ENCODE peak calls at places on chromosomes 7 and 10, in six cellular contexts. V, G, O, P, C and W are unnamed samples.

GRCh38 chr10:46557319-46558140 is 1.1 kb upstream of the GPRIN2 start:
- DNase-seq in V (no peak), G (no peak), O (peak; percentile 57), P (no peak), C (peak; percentile 34), W (no peak)

GRCh38 chr7:45681596-45682357 is 107.6 kb downstream of the ADCY1 start:
- DNase-seq in V (no peak), G (no peak), O (peak; percentile 17), P (peak; percentile 40), C (peak; percentile 27), W (no peak)

GRCh38 chr7:71465741-71466189 is 333.8 kb downstream of the GALNT17 start:
- DNase-seq in V (no peak), G (no peak), O (no peak), P (no peak), C (no peak), W (no peak)

GRCh38 chr7:156929789-156930539 is 19.5 kb upstream of the NOM1 start:
- DNase-seq in V (no peak), G (peak; percentile 27), O (no peak), P (no peak), C (no peak), W (no peak)

GRCh38 chr7:52648903-52649302 is 386.5 kb upstream of the POM121L12 start:
- DNase-seq in V (no peak), G (no peak), O (no peak), P (no peak), C (no peak), W (no peak)

GRCh38 chr10:18216482-18216881 is 76.3 kb downstream of the CACNB2 start:
- DNase-seq in V (peak; percentile 6), G (no peak), O (no peak), P (no peak), C (no peak), W (peak; percentile 36)

GRCh38 chr7:33661430-33662160 is 243.7 kb upstream of the BMPER start:
- DNase-seq in V (no peak), G (no peak), O (no peak), P (no peak), C (no peak), W (no peak)

GRCh38 chr7:123824754-123825067 is 20.3 kb upstream of the HYAL4 start:
- DNase-seq in V (no peak), G (no peak), O (no peak), P (no peak), C (no peak), W (no peak)

GRCh38 chr10:52314007-52314821 is at the start of gene DKK1:
- DNase-seq in V (peak; percentile 89), G (no peak), O (peak; percentile 60), P (peak; percentile 62), C (peak; percentile 36), W (peak; percentile 90)

GRCh38 chr7:134450296-134451000 is 8.5 kb downstream of the AKR1B1 start:
- DNase-seq in V (no peak), G (no peak), O (no peak), P (peak; percentile 36), C (no peak), W (no peak)

GRCh38 chr7:152081088-152081487 is 55.6 kb downstream of the GALNT11 start:
- DNase-seq in V (no peak), G (no peak), O (no peak), P (no peak), C (no peak), W (no peak)

GRCh38 chr10:102394801-102395676 is 466 bp upstream of the NFKB2 start:
- DNase-seq in V (peak; percentile 91), G (peak; percentile 93), O (peak; percentile 93), P (peak; percentile 93), C (peak; percentile 87), W (peak; percentile 99)

GRCh38 chr10:130000918-130001317 is 36.8 kb upstream of the EBF3 start:
- DNase-seq in V (no peak), G (no peak), O (no peak), P (peak; percentile 28), C (no peak), W (no peak)

GRCh38 chr7:17633099-17633498 is 307.2 kb downstream of the SNX13 start:
- DNase-seq in V (no peak), G (no peak), O (no peak), P (no peak), C (no peak), W (peak; percentile 50)

GRCh38 chr10:117638664-117639200 is 96.2 kb downstream of the EMX2 start:
- DNase-seq in V (no peak), G (no peak), O (no peak), P (no peak), C (no peak), W (no peak)

GRCh38 chr7:35513192-35513591 is 181.7 kb downstream of the HERPUD2 start:
- DNase-seq in V (no peak), G (no peak), O (no peak), P (no peak), C (no peak), W (no peak)

GRCh38 chr10:95133016-95133752 is 60.9 kb upstream of the ACSM6 start:
- DNase-seq in V (peak; percentile 74), G (peak; percentile 31), O (peak; percentile 75), P (peak; percentile 68), C (peak; percentile 88), W (no peak)

GRCh38 chr7:11233871-11234270 is 260.2 kb downstream of the PHF14 start:
- DNase-seq in V (no peak), G (no peak), O (no peak), P (no peak), C (no peak), W (peak; percentile 37)

GRCh38 chr7:140990193-140990962 is 24.4 kb downstream of the MRPS33 start:
- DNase-seq in V (no peak), G (no peak), O (no peak), P (no peak), C (no peak), W (no peak)

GRCh38 chr10:3886191-3886590 is 101.2 kb upstream of the KLF6 start:
- DNase-seq in V (no peak), G (no peak), O (peak; percentile 67), P (no peak), C (no peak), W (no peak)

GRCh38 chr10:5362873-5363272 is 1.9 kb upstream of the UCN3 start:
- DNase-seq in V (no peak), G (no peak), O (no peak), P (no peak), C (no peak), W (no peak)

GRCh38 chr7:158694650-158695049 is 10.0 kb downstream of the NCAPG2 start:
- DNase-seq in V (no peak), G (no peak), O (no peak), P (no peak), C (no peak), W (no peak)

GRCh38 chr7:1753563-1753867 is 83.4 kb downstream of the ELFN1 start:
- DNase-seq in V (no peak), G (no peak), O (no peak), P (no peak), C (no peak), W (peak; percentile 52)

GRCh38 chr7:12889391-12889790 is 202.0 kb downstream of the ARL4A start:
- DNase-seq in V (no peak), G (no peak), O (peak; percentile 45), P (no peak), C (no peak), W (no peak)

GRCh38 chr10:114680557-114681117 is 22.6 kb upstream of the ABLIM1 start:
- DNase-seq in V (no peak), G (no peak), O (no peak), P (no peak), C (no peak), W (no peak)

GRCh38 chr7:86814980-86815379 is 171.3 kb downstream of the GRM3 start:
- DNase-seq in V (peak; percentile 12), G (no peak), O (no peak), P (no peak), C (no peak), W (no peak)

GRCh38 chr10:101780818-101781654 is 2.2 kb downstream of the NPM3 start:
- DNase-seq in V (peak; percentile 53), G (peak; percentile 69), O (peak; percentile 69), P (peak; percentile 59), C (peak; percentile 61), W (peak; percentile 99)

GRCh38 chr10:1370298-1370697 is 314.1 kb downstream of the WDR37 start:
- DNase-seq in V (no peak), G (no peak), O (no peak), P (no peak), C (no peak), W (no peak)

GRCh38 chr10:102268333-102268999 is 23.1 kb downstream of the GBF1 start:
- DNase-seq in V (peak; percentile 31), G (no peak), O (no peak), P (no peak), C (no peak), W (no peak)

GRCh38 chr10:12389154-12389734 is 39.9 kb downstream of the CAMK1D start:
- DNase-seq in V (no peak), G (no peak), O (peak; percentile 66), P (peak; percentile 69), C (peak; percentile 58), W (no peak)

GRCh38 chr10:80468002-80468401 is 13.9 kb downstream of the TSPAN14 start:
- DNase-seq in V (peak; percentile 90), G (peak; percentile 59), O (peak; percentile 67), P (peak; percentile 84), C (no peak), W (peak; percentile 69)
- H3K27ac ChIP-seq in V (peak overlapping the region; percentile 79), G (peak overlapping the region; percentile 83), O (no peak overlapping the region), P (peak overlapping the region; percentile 73), C (peak overlapping the region; percentile 84), W (no peak overlapping the region)

GRCh38 chr10:112960151-112960681 is 10.2 kb downstream of the TCF7L2 start:
- DNase-seq in V (no peak), G (no peak), O (no peak), P (no peak), C (no peak), W (no peak)

GRCh38 chr10:112961609-112962008 is 11.6 kb downstream of the TCF7L2 start:
- DNase-seq in V (no peak), G (no peak), O (no peak), P (no peak), C (no peak), W (no peak)

GRCh38 chr10:112964482-112964881 is 14.4 kb downstream of the TCF7L2 start:
- DNase-seq in V (no peak), G (no peak), O (no peak), P (no peak), C (no peak), W (no peak)

GRCh38 chr10:112963835-112964234 is 13.8 kb downstream of the TCF7L2 start:
- DNase-seq in V (no peak), G (no peak), O (no peak), P (no peak), C (no peak), W (no peak)

GRCh38 chr10:112962343-112962742 is 12.3 kb downstream of the TCF7L2 start:
- DNase-seq in V (no peak), G (no peak), O (no peak), P (no peak), C (no peak), W (no peak)
- H3K4me1 ChIP-seq in V (peaks cover 32% of the 10 kb centered on the region), G (no peaks in the 10 kb centered on the region), O (no peaks in the 10 kb centered on the region), P (peaks cover 75% of the 10 kb centered on the region), C (peaks cover 23% of the 10 kb centered on the region), W (peaks cover 58% of the 10 kb centered on the region)

GRCh38 chr10:131310054-131310903 is 1.2 kb downstream of the TCERG1L start:
- DNase-seq in V (no peak), G (no peak), O (no peak), P (no peak), C (no peak), W (peak; percentile 84)
- H3K4me3 ChIP-seq in V (no peak overlapping the region), G (no peak overlapping the region), O (no peak overlapping the region), P (no peak overlapping the region), C (no peak overlapping the region), W (no peak overlapping the region)

GRCh38 chr10:44628921-44629320 is 244.0 kb upstream of the CXCL12 start:
- DNase-seq in V (no peak), G (no peak), O (no peak), P (no peak), C (no peak), W (peak; percentile 85)

GRCh38 chr10:44627591-44628354 is 242.9 kb upstream of the CXCL12 start:
- DNase-seq in V (no peak), G (no peak), O (no peak), P (no peak), C (no peak), W (no peak)
- H3K27ac ChIP-seq in V (no peak overlapping the region), G (no peak overlapping the region), O (no peak overlapping the region), P (no peak overlapping the region), C (no peak overlapping the region), W (peak overlapping the region; percentile 67)